ENCODE peak calls at places on chromosomes 5 and 9, in four cellular contexts. M is GM12878, K is K562, R is A549. Q is an unnamed sample.

GRCh38 chr5:26948921-26949320 is 89.5 kb downstream of the CDH9 start:
- DNase-seq in K (no peak), R (no peak), M (no peak), Q (no peak)

GRCh38 chr9:77978086-77978781 is 53.4 kb downstream of the GNAQ start:
- DNase-seq in K (no peak), R (no peak), M (no peak), Q (no peak)

GRCh38 chr5:89374144-89374784 is 491.3 kb upstream of the MEF2C start:
- DNase-seq in M (no peak), K (no peak), R (no peak), Q (no peak)

GRCh38 chr9:131287366-131287765 is 2.2 kb upstream of the PLPP7 start:
- DNase-seq in M (no peak), K (no peak), R (no peak), Q (no peak)

GRCh38 chr5:138833095-138833494 is 42.0 kb downstream of the LRRTM2 start:
- DNase-seq in M (no peak), K (no peak), R (no peak), Q (peak)

GRCh38 chr9:82961504-82962125 is 101.3 kb downstream of the RASEF start:
- DNase-seq in K (peak), R (peak), M (peak), Q (peak)

GRCh38 chr5:109961755-109962154 is 272.0 kb downstream of the MAN2A1 start:
- DNase-seq in R (no peak), M (no peak), K (no peak), Q (no peak)

GRCh38 chr9:136978073-136978864 is 965 bp downstream of the PTGDS start:
- DNase-seq in K (peak), M (no peak), R (peak), Q (peak)

GRCh38 chr5:119439140-119439625 is 13.1 kb upstream of the HSD17B4 start:
- DNase-seq in R (peak), K (no peak), M (no peak), Q (no peak)

GRCh38 chr5:12934722-12935121 is 1009.8 kb downstream of the DNAH5 start:
- DNase-seq in M (no peak), K (no peak), R (peak), Q (no peak)

GRCh38 chr9:129609486-129610192 is 11.3 kb downstream of the C9orf50 start:
- DNase-seq in K (peak), R (peak), M (no peak), Q (no peak)

GRCh38 chr9:92617195-92617813 is 52.6 kb downstream of the IPPK start:
- DNase-seq in R (no peak), M (no peak), K (no peak), Q (no peak)

GRCh38 chr5:150783422-150783928 is 4.9 kb downstream of the SMIM3 start:
- DNase-seq in K (no peak), R (no peak), M (peak), Q (peak)

GRCh38 chr5:170622933-170623332 is 119.1 kb downstream of the KCNIP1 start:
- DNase-seq in M (no peak), K (no peak), R (no peak), Q (no peak)

GRCh38 chr5:145509336-145510150 is 325.6 kb downstream of the PRELID2 start:
- DNase-seq in R (no peak), K (no peak), M (no peak), Q (no peak)

GRCh38 chr5:59133801-59134261 is 551.0 kb downstream of the RAB3C start:
- DNase-seq in R (peak), M (no peak), K (no peak), Q (peak)

GRCh38 chr9:114965565-114965964 is 35.2 kb upstream of the TNFSF8 start:
- DNase-seq in M (no peak), R (no peak), K (no peak), Q (no peak)

GRCh38 chr9:114973216-114973615 is 42.8 kb upstream of the TNFSF8 start:
- DNase-seq in M (no peak), K (no peak), R (no peak), Q (no peak)

GRCh38 chr9:114972510-114972909 is 42.1 kb upstream of the TNFSF8 start:
- DNase-seq in M (no peak), K (no peak), R (no peak), Q (no peak)

GRCh38 chr9:114969269-114969668 is 38.9 kb upstream of the TNFSF8 start:
- DNase-seq in K (no peak), M (no peak), R (no peak), Q (peak)

GRCh38 chr9:114968710-114969109 is 38.3 kb upstream of the TNFSF8 start:
- DNase-seq in R (no peak), M (no peak), K (no peak), Q (no peak)
- TF ChIP-seq JUNB in R (no peak), M (peak), K (no peak), Q (no peak)

DNA sequence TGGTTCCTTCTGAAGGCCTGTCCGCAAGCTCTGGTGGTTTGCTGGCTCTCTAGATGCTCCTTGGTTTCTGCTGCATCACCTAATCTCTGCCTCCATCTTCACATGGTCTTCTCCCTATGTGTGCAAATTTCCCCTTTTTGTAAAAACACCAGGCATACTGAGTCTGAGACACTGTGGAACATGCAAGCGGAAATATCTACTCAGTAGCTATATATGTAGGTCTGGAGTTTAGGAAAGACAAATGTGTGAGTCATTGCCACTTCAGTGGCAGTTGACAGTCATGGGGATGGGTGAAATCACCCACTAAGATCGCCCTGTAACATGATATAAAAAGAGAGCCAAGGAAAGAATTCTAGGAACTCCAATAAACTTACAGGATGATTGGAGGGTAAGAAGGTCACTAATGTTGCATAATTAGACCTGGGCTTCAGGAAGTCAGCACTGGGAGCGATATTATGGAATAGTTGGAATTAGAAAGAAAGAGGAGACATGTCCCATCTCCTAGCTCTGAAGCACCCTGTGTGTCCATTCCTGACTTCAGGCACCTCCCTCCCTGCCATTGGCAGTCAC is 22.7 kb upstream of the UBLCP1 start:
- DNase-seq in R (peak), M (no peak), K (peak), Q (no peak)
- TF ChIP-seq JUNB in R (peak), M (no peak), K (no peak), Q (no peak)

GRCh38 chr5:6729400-6730310 is 16.4 kb downstream of the TENT4A start:
- DNase-seq in R (no peak), M (no peak), K (no peak), Q (no peak)
- TF ChIP-seq JUNB in R (no peak), M (no peak), K (no peak), Q (no peak)

GRCh38 chr5:82159014-82159413 is 119.1 kb downstream of the RPS23 start:
- DNase-seq in M (no peak), K (no peak), R (peak), Q (no peak)

GRCh38 chr5:82155305-82155704 is 122.8 kb downstream of the RPS23 start:
- DNase-seq in M (no peak), K (no peak), R (no peak), Q (no peak)

GRCh38 chr5:82160948-82161347 is 117.2 kb downstream of the RPS23 start:
- DNase-seq in K (no peak), M (no peak), R (no peak), Q (no peak)

GRCh38 chr5:82153082-82153481 is 125.1 kb downstream of the RPS23 start:
- DNase-seq in K (no peak), M (no peak), R (no peak), Q (no peak)

GRCh38 chr5:82156876-82157275 is 121.3 kb downstream of the RPS23 start:
- DNase-seq in R (no peak), K (no peak), M (no peak), Q (peak)
- TF ChIP-seq JUNB in R (no peak), K (no peak), M (no peak), Q (no peak)

GRCh38 chr5:15501057-15501791 is 1.2 kb downstream of the FBXL7 start:
- DNase-seq in K (no peak), M (no peak), R (peak), Q (peak)

GRCh38 chr5:15500326-15500958 is 462 bp downstream of the FBXL7 start:
- DNase-seq in R (peak), M (no peak), K (no peak), Q (peak)

GRCh38 chr5:15496886-15497285 is 3.1 kb upstream of the FBXL7 start:
- DNase-seq in M (no peak), K (no peak), R (peak), Q (no peak)

GRCh38 chr5:15502208-15502607 is 2.2 kb downstream of the FBXL7 start:
- DNase-seq in R (no peak), M (no peak), K (no peak), Q (no peak)

DNA sequence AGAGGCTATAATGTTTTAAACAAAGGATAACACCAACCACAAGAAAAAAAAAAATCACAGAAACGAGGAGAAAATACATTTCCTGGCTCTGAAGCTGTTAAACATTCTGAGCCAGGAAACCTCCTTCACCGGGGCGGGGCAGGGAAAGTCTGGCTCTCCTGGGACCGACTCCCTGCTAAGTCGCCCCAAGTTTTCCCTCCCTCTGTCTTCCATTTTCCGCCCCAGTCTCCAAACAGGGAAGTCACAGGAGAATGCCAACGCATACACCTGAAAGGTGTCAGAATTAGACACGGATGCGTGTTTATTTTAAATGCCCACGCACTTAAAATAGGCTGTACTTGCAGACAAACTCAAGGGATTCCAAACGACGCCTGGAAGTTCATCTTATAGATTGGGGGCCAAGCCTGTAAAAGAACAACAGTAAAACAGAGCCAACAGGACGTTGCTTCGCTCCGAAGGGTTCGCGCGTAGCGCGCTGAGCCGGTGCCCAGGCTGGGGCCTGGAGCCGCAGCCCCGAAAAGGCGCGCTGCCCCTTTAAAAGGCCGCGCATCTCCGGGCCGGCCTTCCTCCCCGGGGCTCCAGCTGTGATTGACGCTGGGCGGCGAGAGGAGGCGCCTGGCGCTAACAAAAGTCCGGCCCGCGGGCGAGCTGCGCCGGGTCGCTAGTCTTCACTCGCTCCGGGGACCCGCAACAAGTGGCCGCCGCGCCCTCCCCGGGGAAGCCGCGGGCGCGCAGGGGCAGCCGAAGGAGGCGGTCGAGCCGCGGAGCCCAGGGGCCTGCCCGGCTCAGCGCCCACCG is at the start of gene FBXL7:
- DNase-seq in M (no peak), K (no peak), R (peak), Q (peak)
- TF ChIP-seq JUNB in M (no peak), K (no peak), R (no peak), Q (no peak)

GRCh38 chr5:175098301-175098700 is 345.7 kb downstream of the DRD1 start:
- DNase-seq in K (no peak), R (no peak), M (no peak), Q (no peak)

GRCh38 chr5:175092691-175093090 is 351.3 kb downstream of the DRD1 start:
- DNase-seq in R (no peak), K (no peak), M (no peak), Q (no peak)

GRCh38 chr5:175094461-175094860 is 349.5 kb downstream of the DRD1 start:
- DNase-seq in R (no peak), M (no peak), K (no peak), Q (no peak)

DNA sequence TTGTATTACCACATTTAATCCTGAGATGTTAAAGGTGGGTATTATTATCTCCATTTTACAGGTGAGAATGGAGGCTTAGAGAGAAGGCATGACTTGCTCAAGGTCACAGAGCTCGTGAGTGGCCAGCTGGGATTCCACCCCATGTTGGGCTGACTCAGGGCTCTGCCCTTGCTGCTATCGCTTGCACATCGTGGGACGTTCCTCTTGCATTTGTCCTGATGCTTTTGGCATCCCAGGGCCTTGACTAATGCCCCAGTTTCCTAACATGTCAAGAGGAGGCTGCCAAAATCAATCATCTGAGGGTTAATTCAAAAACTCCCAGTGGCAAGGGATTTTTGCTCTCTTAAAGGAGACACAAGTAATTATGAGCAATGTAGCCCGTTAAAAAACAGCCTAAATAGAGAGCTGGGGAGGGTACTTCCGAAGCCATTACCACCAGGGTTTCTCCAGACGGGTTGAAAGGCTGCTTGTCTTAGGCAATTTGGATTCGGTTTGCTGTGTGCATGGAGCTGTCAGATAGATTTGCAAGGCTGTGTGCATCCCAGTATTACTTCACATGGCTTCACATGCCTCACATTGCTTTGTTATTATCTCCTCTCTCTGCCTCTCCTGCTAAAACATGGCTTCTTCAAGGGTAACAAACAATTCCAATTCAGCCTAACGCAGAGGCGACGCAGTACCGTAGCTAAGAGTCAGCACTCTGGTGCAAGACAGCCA is 347.4 kb downstream of the DRD1 start:
- DNase-seq in M (no peak), K (no peak), R (no peak), Q (no peak)
- TF ChIP-seq JUNB in M (no peak), K (no peak), R (no peak), Q (no peak)